ENCODE peak calls at places on chromosomes 12 and 14, in five cellular contexts. One of them, this sample, is unnamed.

GRCh38 chr12:132379996-132380395 is 50.6 kb upstream of the GALNT9 start:
- DNase-seq in pancreas: no peak
- DNase-seq in IMR-90: no peak
- DNase-seq in upper lobe of right lung: no peak
- DNase-seq in foreskin fibroblast: no peak
- DNase-seq in this sample: no peak

GRCh38 chr12:51368640-51369517 is 22.3 kb downstream of the GALNT6 start:
- DNase-seq in IMR-90: peak
- DNase-seq in foreskin fibroblast: no peak
- DNase-seq in pancreas: no peak
- DNase-seq in upper lobe of right lung: peak
- DNase-seq in this sample: no peak

GRCh38 chr12:124440841-124441381 is 126.5 kb downstream of the NCOR2 start:
- DNase-seq in IMR-90: no peak
- DNase-seq in pancreas: no peak
- DNase-seq in foreskin fibroblast: no peak
- DNase-seq in upper lobe of right lung: no peak
- DNase-seq in this sample: no peak

GRCh38 chr14:74909911-74910310 is 13.1 kb downstream of the RPS6KL1 start:
- DNase-seq in IMR-90: no peak
- DNase-seq in foreskin fibroblast: no peak
- DNase-seq in upper lobe of right lung: no peak
- DNase-seq in pancreas: no peak
- DNase-seq in this sample: no peak

GRCh38 chr12:55789171-55789570 is 28.4 kb downstream of the SARNP start:
- DNase-seq in foreskin fibroblast: no peak
- DNase-seq in IMR-90: no peak
- DNase-seq in pancreas: no peak
- DNase-seq in upper lobe of right lung: no peak
- DNase-seq in this sample: no peak

GRCh38 chr12:95943231-95943842 is at the start of gene AMDHD1:
- DNase-seq in foreskin fibroblast: peak
- DNase-seq in pancreas: peak
- DNase-seq in upper lobe of right lung: peak
- DNase-seq in IMR-90: peak
- DNase-seq in this sample: no peak

GRCh38 chr14:23544511-23545447 is 6.8 kb downstream of the ZFHX2 start:
- DNase-seq in foreskin fibroblast: peak
- DNase-seq in pancreas: no peak
- DNase-seq in IMR-90: no peak
- DNase-seq in upper lobe of right lung: no peak
- DNase-seq in this sample: no peak

GRCh38 chr12:54225666-54226065 is 36.9 kb upstream of the SMUG1 start:
- DNase-seq in IMR-90: no peak
- DNase-seq in upper lobe of right lung: no peak
- DNase-seq in pancreas: no peak
- DNase-seq in foreskin fibroblast: peak
- DNase-seq in this sample: no peak

GRCh38 chr12:70367268-70368141 is 1.4 kb downstream of the KCNMB4 start:
- DNase-seq in foreskin fibroblast: peak
- DNase-seq in pancreas: no peak
- DNase-seq in upper lobe of right lung: no peak
- DNase-seq in IMR-90: peak
- DNase-seq in this sample: no peak

GRCh38 chr14:61332658-61333029 is 11.3 kb downstream of the PRKCH start:
- DNase-seq in pancreas: no peak
- DNase-seq in IMR-90: no peak
- DNase-seq in upper lobe of right lung: no peak
- DNase-seq in foreskin fibroblast: no peak
- DNase-seq in this sample: no peak

GRCh38 chr12:121441555-121441954 is 41.6 kb downstream of the RNF34 start:
- DNase-seq in upper lobe of right lung: no peak
- DNase-seq in pancreas: no peak
- DNase-seq in foreskin fibroblast: no peak
- DNase-seq in IMR-90: no peak
- DNase-seq in this sample: no peak

GRCh38 chr14:28571636-28572035 is 195.0 kb upstream of the FOXG1 start:
- DNase-seq in foreskin fibroblast: no peak
- DNase-seq in pancreas: no peak
- DNase-seq in IMR-90: no peak
- DNase-seq in upper lobe of right lung: no peak
- DNase-seq in this sample: no peak

DNA sequence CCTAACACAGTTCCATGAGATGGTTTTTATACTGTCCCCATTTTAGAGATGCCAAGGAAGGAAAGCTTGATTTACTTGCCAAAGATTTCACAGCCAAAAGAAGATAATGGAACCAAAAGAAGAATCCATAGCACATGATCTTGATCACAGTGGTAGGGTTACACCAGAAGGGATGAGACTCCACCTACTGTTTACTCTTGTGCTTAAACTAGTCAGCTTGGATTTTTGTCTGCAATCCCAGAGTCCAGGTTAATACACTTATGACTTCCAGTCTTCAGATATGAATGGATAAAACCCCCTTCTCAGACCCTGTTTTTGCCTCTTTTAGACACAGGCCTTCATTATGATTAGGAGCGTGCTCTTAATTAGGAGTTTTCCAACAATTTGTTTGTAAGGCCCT is 454.2 kb downstream of the AEBP2 start:
- DNase-seq in pancreas: no peak
- DNase-seq in foreskin fibroblast: peak
- DNase-seq in IMR-90: peak
- DNase-seq in upper lobe of right lung: no peak
- DNase-seq in this sample: no peak
- TF ChIP-seq CTCF in pancreas: no peak
- TF ChIP-seq CTCF in foreskin fibroblast: peak
- TF ChIP-seq CTCF in IMR-90: peak
- TF ChIP-seq CTCF in upper lobe of right lung: peak
- TF ChIP-seq CTCF in this sample: peak

GRCh38 chr14:69796797-69797500 is at the start of gene SLC10A1:
- DNase-seq in pancreas: no peak
- DNase-seq in upper lobe of right lung: no peak
- DNase-seq in IMR-90: no peak
- DNase-seq in foreskin fibroblast: no peak
- DNase-seq in this sample: no peak
- H3K4me3 ChIP-seq in pancreas: no peak
- H3K4me3 ChIP-seq in upper lobe of right lung: no peak
- H3K4me3 ChIP-seq in IMR-90: no peak
- H3K4me3 ChIP-seq in foreskin fibroblast: no peak
- H3K4me3 ChIP-seq in this sample: no peak

GRCh38 chr14:60332046-60332399 is 83.0 kb downstream of the PPM1A start:
- DNase-seq in pancreas: no peak
- DNase-seq in IMR-90: no peak
- DNase-seq in upper lobe of right lung: no peak
- DNase-seq in foreskin fibroblast: no peak
- DNase-seq in this sample: no peak
- TF ChIP-seq CTCF in pancreas: no peak
- TF ChIP-seq CTCF in IMR-90: no peak
- TF ChIP-seq CTCF in upper lobe of right lung: no peak
- TF ChIP-seq CTCF in foreskin fibroblast: no peak
- TF ChIP-seq CTCF in this sample: no peak

DNA sequence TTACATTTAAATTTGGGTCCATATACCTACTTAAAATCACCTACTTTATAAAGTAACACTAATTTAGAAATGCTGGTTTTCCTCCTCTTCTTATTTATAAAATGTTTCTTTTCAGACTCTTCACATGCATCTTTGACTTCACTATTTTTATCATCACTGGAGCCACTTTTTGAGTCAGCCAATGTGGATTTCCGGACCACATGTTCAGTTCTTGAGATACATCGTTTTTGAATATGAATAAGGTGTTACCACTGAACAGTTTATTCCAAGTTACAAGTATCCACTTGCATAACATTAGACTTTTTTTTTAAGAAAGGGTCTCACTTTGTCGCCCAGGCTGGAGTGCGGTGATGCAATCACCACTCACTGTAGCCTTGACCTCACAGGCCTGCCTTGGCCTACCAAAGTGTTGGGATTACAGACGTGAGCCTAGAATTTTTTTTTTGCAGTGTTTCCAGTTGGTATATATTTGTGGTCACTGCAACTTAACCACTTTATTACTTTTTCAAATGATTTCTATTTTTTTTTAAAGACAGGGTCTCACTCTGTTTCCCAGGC is 5.7 kb downstream of the FNTB start:
- DNase-seq in pancreas: no peak
- DNase-seq in upper lobe of right lung: peak
- DNase-seq in foreskin fibroblast: no peak
- DNase-seq in IMR-90: no peak
- DNase-seq in this sample: no peak
- H3K4me3 ChIP-seq in pancreas: no peak
- H3K4me3 ChIP-seq in upper lobe of right lung: no peak
- H3K4me3 ChIP-seq in foreskin fibroblast: no peak
- H3K4me3 ChIP-seq in IMR-90: no peak
- H3K4me3 ChIP-seq in this sample: no peak

DNA sequence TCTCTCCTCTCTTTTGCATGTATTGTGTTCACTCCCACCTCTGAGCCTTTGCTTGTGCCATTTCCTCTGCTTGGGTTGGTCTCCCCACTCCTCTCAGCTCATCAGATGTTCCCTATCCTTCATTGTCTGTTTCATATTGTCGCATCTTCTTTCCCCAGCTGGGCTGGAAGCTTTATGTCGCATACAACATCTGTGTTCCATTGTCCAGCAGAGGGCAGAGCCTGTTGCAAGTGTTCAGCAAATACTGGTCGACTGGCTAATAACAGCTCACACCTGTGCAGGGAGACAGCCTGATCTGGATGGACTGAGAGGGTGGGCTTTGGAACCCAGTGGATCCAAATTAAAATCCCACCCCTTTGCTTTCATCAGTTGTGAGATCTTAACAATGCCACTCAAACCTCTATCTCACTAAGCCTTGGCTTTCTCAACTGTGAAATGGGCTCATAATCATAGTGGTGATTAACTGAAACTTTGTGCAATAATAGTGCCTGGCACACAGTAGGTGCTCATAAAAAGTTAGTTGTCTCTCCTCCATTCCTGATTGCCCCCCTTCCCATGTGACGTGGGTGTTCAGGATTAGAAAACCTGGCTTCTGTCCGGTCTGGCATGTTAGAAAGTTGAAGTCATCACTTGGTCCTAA is 75.8 kb downstream of the RIN3 start:
- DNase-seq in pancreas: no peak
- DNase-seq in upper lobe of right lung: no peak
- DNase-seq in IMR-90: peak
- DNase-seq in foreskin fibroblast: peak
- DNase-seq in this sample: no peak
- TF ChIP-seq CTCF in pancreas: no peak
- TF ChIP-seq CTCF in upper lobe of right lung: peak
- TF ChIP-seq CTCF in IMR-90: peak
- TF ChIP-seq CTCF in foreskin fibroblast: peak
- TF ChIP-seq CTCF in this sample: peak

GRCh38 chr14:76717508-76717907 is 43.8 kb upstream of the VASH1 start:
- DNase-seq in IMR-90: no peak
- DNase-seq in foreskin fibroblast: no peak
- DNase-seq in upper lobe of right lung: no peak
- DNase-seq in pancreas: no peak
- DNase-seq in this sample: no peak
- H3K4me3 ChIP-seq in IMR-90: no peak
- H3K4me3 ChIP-seq in foreskin fibroblast: no peak
- H3K4me3 ChIP-seq in upper lobe of right lung: no peak
- H3K4me3 ChIP-seq in pancreas: no peak
- H3K4me3 ChIP-seq in this sample: no peak

DNA sequence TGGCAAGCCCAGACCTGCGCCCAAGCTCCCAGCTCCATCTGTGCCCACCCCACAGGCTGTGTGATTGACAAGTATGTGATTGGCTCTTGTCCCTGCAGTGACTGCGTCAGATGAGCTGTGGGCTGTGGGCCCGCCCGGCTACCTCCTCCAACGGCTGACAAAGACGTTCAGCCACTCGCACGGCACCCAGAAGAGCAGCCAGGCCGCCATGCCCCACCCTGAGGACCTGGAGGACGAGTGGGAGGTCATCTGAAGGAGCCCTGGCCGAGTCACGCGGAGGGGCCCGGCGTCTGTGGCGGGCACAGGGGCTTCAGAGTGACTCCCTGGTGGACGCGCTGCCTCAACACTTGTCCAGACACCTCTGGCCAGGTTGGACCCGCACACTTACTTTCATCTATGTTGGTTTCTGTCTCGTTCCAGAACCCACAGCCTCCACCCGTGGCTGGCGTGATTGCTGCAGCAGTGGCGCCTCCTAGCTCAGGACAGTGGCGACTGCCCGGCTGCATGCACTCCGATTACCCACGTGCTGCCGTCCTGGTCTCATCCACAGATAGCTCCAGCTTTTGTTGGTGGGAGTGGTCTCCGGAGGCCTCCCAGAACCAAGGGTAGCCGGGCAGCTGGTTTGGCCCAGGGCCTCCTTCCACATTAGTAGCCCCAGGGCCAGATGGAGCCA is 11.4 kb downstream of the ANKRD9 start:
- DNase-seq in upper lobe of right lung: no peak
- DNase-seq in pancreas: no peak
- DNase-seq in foreskin fibroblast: no peak
- DNase-seq in IMR-90: no peak
- DNase-seq in this sample: no peak
- TF ChIP-seq CTCF in upper lobe of right lung: no peak
- TF ChIP-seq CTCF in pancreas: no peak
- TF ChIP-seq CTCF in foreskin fibroblast: no peak
- TF ChIP-seq CTCF in IMR-90: no peak
- TF ChIP-seq CTCF in this sample: peak

This sample was measured in AG04449.